ENCODE peak calls at places on chromosomes 3 and 15, in six cellular contexts. Y is fibroblast of the aortic adventitia; T is activated T-helper 9 cell treated with anti-CD3 and anti-CD28 coated beads, Interleukin-2, amount 50 U/mL, for 16 hours; U is T-cell; P is NCI-H774; F is COR-L47. M is an unnamed sample.

GRCh38 chr3:32303977-32304376 is 65.5 kb downstream of the CMTM8 start:
- DNase-seq in Y (no peak), T (no peak), U (no peak), P (no peak), F (no peak), M (no peak)

GRCh38 chr3:172135766-172136729 is 96.7 kb downstream of the FNDC3B start:
- DNase-seq in Y (peak), T (no peak), U (no peak), P (no peak), F (no peak), M (no peak)

GRCh38 chr15:65042776-65043322 is 2.3 kb upstream of the SLC51B start:
- DNase-seq in Y (no peak), T (no peak), U (no peak), P (no peak), F (no peak), M (no peak)

GRCh38 chr3:188179006-188179966 is 25.3 kb downstream of the LPP start:
- DNase-seq in Y (peak), T (no peak), U (no peak), P (no peak), F (no peak), M (no peak)

GRCh38 chr15:72281713-72282112 is 9.4 kb upstream of the PARP6 start:
- DNase-seq in Y (no peak), T (no peak), U (no peak), P (no peak), F (no peak), M (no peak)

GRCh38 chr3:65291448-65292091 is 603.8 kb upstream of the ADAMTS9 start:
- DNase-seq in Y (no peak), T (no peak), U (no peak), P (no peak), F (no peak), M (no peak)

GRCh38 chr3:166837535-166837934 is 542.6 kb downstream of the ZBBX start:
- DNase-seq in Y (no peak), T (no peak), U (no peak), P (no peak), F (no peak), M (no peak)

GRCh38 chr3:124209426-124209825 is 217.5 kb upstream of the ROPN1 start:
- DNase-seq in Y (no peak), T (no peak), U (no peak), P (no peak), F (no peak), M (no peak)